ENCODE peak calls at places on chromosomes 11 and 22, in four cellular contexts. Y is stimulated activated CD4-positive, alpha-beta T cell treated with anti-CD3 and anti-CD28 coated beads, Interleukin-2, amount 100 ng/mL, for 24 hours; T is BJ; H is activated CD8-positive, alpha-beta memory T cell treated with anti-CD3 and anti-CD28 coated beads for 4 hours. W is an unnamed sample.

GRCh38 chr11:114208371-114208770 is 87.8 kb upstream of the NNMT start:
- DNase-seq in Y (no peak), T (no peak), H (no peak), W (no peak)

GRCh38 chr11:73203322-73203721 is 14.8 kb upstream of the P2RY2 start:
- DNase-seq in Y (no peak), T (no peak), H (no peak), W (no peak)

GRCh38 chr11:72840780-72841179 is 26.6 kb downstream of the ATG16L2 start:
- DNase-seq in Y (no peak), T (peak; percentile 59), H (no peak), W (no peak)

GRCh38 chr11:18243783-18244362 is 4.6 kb downstream of the SAA2 start:
- DNase-seq in Y (peak; percentile 59), T (peak; percentile 16), H (peak; percentile 22), W (peak; percentile 57)

GRCh38 chr11:65649656-65650546 is 12.0 kb downstream of the SIPA1 start:
- DNase-seq in Y (peak; percentile 17), T (no peak), H (no peak), W (no peak)

GRCh38 chr11:101748572-101748971 is 164.8 kb upstream of the TRPC6 start:
- DNase-seq in Y (no peak), T (no peak), H (no peak), W (no peak)

GRCh38 chr11:59601788-59602187 is 13.8 kb downstream of the OSBP start:
- DNase-seq in Y (no peak), T (no peak), H (no peak), W (no peak)

GRCh38 chr11:123407124-123407995 is 22.7 kb upstream of the GRAMD1B start:
- DNase-seq in Y (peak; percentile 61), T (no peak), H (peak; percentile 33), W (peak; percentile 59)

GRCh38 chr11:1113405-1114201 is 38.9 kb downstream of the MUC2 start:
- DNase-seq in Y (no peak), T (no peak), H (no peak), W (no peak)

GRCh38 chr11:35525501-35526175 is at the start of gene PAMR1:
- DNase-seq in Y (no peak), T (no peak), H (no peak), W (peak; percentile 39)

GRCh38 chr11:111466615-111467014 is 45.6 kb downstream of the BTG4 start:
- DNase-seq in Y (no peak), T (no peak), H (no peak), W (no peak)

GRCh38 chr11:72586591-72587090 is 87.6 kb downstream of the PDE2A start:
- DNase-seq in Y (no peak), T (no peak), H (no peak), W (no peak)

GRCh38 chr22:40051322-40051721 is 56.6 kb downstream of the FAM83F start:
- DNase-seq in Y (no peak), T (no peak), H (no peak), W (no peak)

GRCh38 chr11:28009383-28009782 is 98.6 kb downstream of the KIF18A start:
- DNase-seq in Y (no peak), T (peak; percentile 41), H (no peak), W (no peak)

GRCh38 chr11:8312966-8313365 is 49.3 kb upstream of the LMO1 start:
- DNase-seq in Y (no peak), T (no peak), H (no peak), W (no peak)

GRCh38 chr11:11524436-11525038 is 97.3 kb downstream of the GALNT18 start:
- DNase-seq in Y (no peak), T (no peak), H (no peak), W (no peak)

GRCh38 chr11:63829823-63830489 is 9.0 kb upstream of the MARK2 start:
- DNase-seq in Y (no peak), T (no peak), H (no peak), W (peak; percentile 60)

GRCh38 chr22:47839586-47840245 is 1077.3 kb downstream of the TBC1D22A start:
- DNase-seq in Y (no peak), T (no peak), H (no peak), W (no peak)

GRCh38 chr11:29200776-29201574 is 815.9 kb downstream of the KCNA4 start:
- DNase-seq in Y (no peak), T (no peak), H (no peak), W (no peak)

GRCh38 chr11:68382358-68382998 is 70.1 kb downstream of the LRP5 start:
- DNase-seq in Y (no peak), T (no peak), H (no peak), W (no peak)

GRCh38 chr22:25201557-25202273 is 2.1 kb downstream of the CRYBB3 start:
- DNase-seq in Y (no peak), T (no peak), H (no peak), W (no peak)

GRCh38 chr11:31826530-31827438 is 15.7 kb upstream of the PAX6 start:
- DNase-seq in Y (no peak), T (no peak), H (no peak), W (no peak)

GRCh38 chr11:122897606-122898210 is 15.1 kb downstream of the JHY start:
- DNase-seq in Y (no peak), T (peak; percentile 55), H (no peak), W (no peak)

GRCh38 chr11:45988922-45989321 is 66.5 kb downstream of the LARGE2 start:
- DNase-seq in Y (no peak), T (no peak), H (no peak), W (no peak)

GRCh38 chr22:20084547-20085413 is 4.7 kb downstream of the DGCR8 start:
- DNase-seq in Y (peak; percentile 37), T (no peak), H (no peak), W (peak; percentile 67)

GRCh38 chr11:19419813-19420212 is 179.1 kb upstream of the E2F8 start:
- DNase-seq in Y (no peak), T (no peak), H (no peak), W (no peak)

GRCh38 chr22:45518580-45518991 is 15.9 kb downstream of the FBLN1 start:
- DNase-seq in Y (no peak), T (no peak), H (no peak), W (no peak)

GRCh38 chr22:19955241-19956128 is 13.9 kb upstream of the TXNRD2 start:
- DNase-seq in Y (no peak), T (no peak), H (no peak), W (no peak)

GRCh38 chr11:93753241-93753640 is 11.8 kb downstream of the C11orf54 start:
- DNase-seq in Y (no peak), T (no peak), H (no peak), W (no peak)

GRCh38 chr22:27168681-27169080 is 511.3 kb downstream of the MIAT start:
- DNase-seq in Y (no peak), T (no peak), H (no peak), W (no peak)

GRCh38 chr11:16484434-16484833 is 128.1 kb upstream of the SOX6 start:
- DNase-seq in Y (no peak), T (no peak), H (no peak), W (no peak)

GRCh38 chr11:36149538-36150242 is 139.5 kb downstream of the COMMD9 start:
- DNase-seq in Y (peak; percentile 28), T (peak; percentile 88), H (no peak), W (no peak)

GRCh38 chr11:10623797-10624761 is 55.6 kb upstream of the LYVE1 start:
- DNase-seq in Y (no peak), T (no peak), H (no peak), W (peak; percentile 67)

GRCh38 chr22:50274311-50274710 is 4.1 kb upstream of the MAPK11 start:
- DNase-seq in Y (peak; percentile 55), T (no peak), H (no peak), W (peak; percentile 60)

GRCh38 chr11:61967924-61968757 is 707 bp upstream of the FTH1 start:
- DNase-seq in Y (peak; percentile 42), T (no peak), H (no peak), W (peak; percentile 53)

GRCh38 chr11:67071420-67072284 is 15.0 kb downstream of the RHOD start:
- DNase-seq in Y (peak; percentile 77), T (no peak), H (peak; percentile 29), W (peak; percentile 65)

GRCh38 chr11:28092786-28093185 is 15.2 kb downstream of the KIF18A start:
- DNase-seq in Y (no peak), T (no peak), H (no peak), W (no peak)

GRCh38 chr11:116132273-116132978 is 628.2 kb upstream of the CADM1 start:
- DNase-seq in Y (no peak), T (no peak), H (no peak), W (no peak)

GRCh38 chr11:13110929-13111812 is 102.1 kb downstream of the RASSF10 start:
- DNase-seq in Y (no peak), T (no peak), H (no peak), W (peak; percentile 92)

GRCh38 chr11:79052539-79052938 is 388.3 kb downstream of the TENM4 start:
- DNase-seq in Y (no peak), T (no peak), H (no peak), W (peak; percentile 72)